ENCODE peak calls at places on chromosomes 1 and 21, in six cellular contexts. D is AG10803, T is psoas muscle, L is progenitor cell of endocrine pancreas, U is left ventricle myocardium inferior, A is endodermal cell. F is an unnamed sample.

GRCh38 chr1:91564888-91565700 is 64.4 kb downstream of the CDC7 start:
- DNase-seq in T (no peak), L (no peak), U (no peak), D (peak), A (no peak), F (no peak)

GRCh38 chr1:205496661-205497060 is 7.8 kb upstream of the CDK18 start:
- DNase-seq in U (no peak), T (no peak), A (no peak), D (no peak), L (no peak), F (no peak)

GRCh38 chr1:36411674-36412648 is 14.3 kb upstream of the LSM10 start:
- DNase-seq in D (peak), U (no peak), L (no peak), A (peak), T (no peak), F (no peak)

GRCh38 chr1:179153217-179153616 is 71.3 kb downstream of the TOR3A start:
- DNase-seq in A (no peak), T (no peak), L (no peak), U (no peak), D (peak), F (no peak)

GRCh38 chr1:36599828-36600227 is 117.1 kb upstream of the CSF3R start:
- DNase-seq in L (no peak), D (no peak), U (no peak), T (no peak), A (no peak), F (no peak)

GRCh38 chr1:159009704-159010361 is at the start of gene IFI16:
- DNase-seq in D (peak), T (no peak), U (no peak), A (no peak), L (no peak), F (no peak)

GRCh38 chr1:226541631-226542622 is 6.6 kb upstream of the STUM start:
- DNase-seq in U (peak), A (no peak), T (peak), D (no peak), L (no peak), F (no peak)

GRCh38 chr1:111099289-111099688 is 40.6 kb downstream of the DRAM2 start:
- DNase-seq in A (no peak), D (no peak), U (no peak), T (no peak), L (no peak), F (no peak)

GRCh38 chr1:87104945-87105344 is 190.5 kb downstream of the HS2ST1 start:
- DNase-seq in T (no peak), D (peak), L (no peak), U (no peak), A (no peak), F (no peak)

GRCh38 chr1:234658143-234658542 is 48.2 kb upstream of the IRF2BP2 start:
- DNase-seq in A (peak), T (peak), U (no peak), D (peak), L (no peak), F (no peak)

GRCh38 chr1:180863158-180863775 is 49.4 kb upstream of the KIAA1614 start:
- DNase-seq in U (no peak), T (no peak), D (peak), L (no peak), A (no peak), F (no peak)

GRCh38 chr1:84164156-84164555 is 20.1 kb downstream of the PRKACB start:
- DNase-seq in T (no peak), U (no peak), A (no peak), D (peak), L (no peak), F (no peak)

GRCh38 chr21:39182484-39183271 is 573 bp downstream of the PSMG1 start:
- DNase-seq in L (no peak), U (no peak), A (no peak), D (peak), T (no peak), F (no peak)

GRCh38 chr1:79100385-79100784 is 93.9 kb upstream of the ADGRL4 start:
- DNase-seq in T (no peak), D (peak), U (no peak), L (no peak), A (no peak), F (no peak)

GRCh38 chr1:243415663-243416365 is 160.0 kb downstream of the SDCCAG8 start:
- DNase-seq in L (no peak), T (no peak), U (no peak), D (no peak), A (peak), F (no peak)

GRCh38 chr1:157247005-157247763 is 109.0 kb upstream of the ETV3 start:
- DNase-seq in L (no peak), D (no peak), U (no peak), A (no peak), T (no peak), F (no peak)

GRCh38 chr1:193013707-193014106 is 45.5 kb downstream of the UCHL5 start:
- DNase-seq in T (no peak), L (no peak), A (no peak), U (no peak), D (no peak), F (no peak)

GRCh38 chr1:152871731-152872126 is 6.4 kb upstream of the SMCP start:
- DNase-seq in L (no peak), T (no peak), D (no peak), A (no peak), U (no peak), F (no peak)

GRCh38 chr1:103265551-103265950 is 157.2 kb upstream of the COL11A1 start:
- DNase-seq in U (no peak), D (peak), T (no peak), A (no peak), L (no peak), F (no peak)

GRCh38 chr21:46109251-46110221 is 11.6 kb downstream of the COL6A2 start:
- DNase-seq in A (peak), D (no peak), L (peak), T (peak), U (no peak), F (no peak)

GRCh38 chr21:44428281-44428942 is 26.9 kb upstream of the LRRC3 start:
- DNase-seq in D (no peak), A (peak), L (peak), U (no peak), T (peak), F (no peak)

GRCh38 chr1:180343931-180344406 is 113.9 kb downstream of the LHX4 start:
- DNase-seq in U (no peak), L (no peak), T (peak), D (peak), A (no peak), F (no peak)

GRCh38 chr1:26496881-26497280 is 24.6 kb downstream of the HMGN2 start:
- DNase-seq in D (no peak), A (no peak), T (no peak), L (no peak), U (no peak), F (no peak)

GRCh38 chr1:21852282-21853129 is 40.4 kb downstream of the LDLRAD2 start:
- DNase-seq in T (no peak), U (no peak), D (no peak), L (no peak), A (no peak), F (no peak)

GRCh38 chr1:195790514-195791168 is 817.6 kb downstream of the KCNT2 start:
- DNase-seq in A (no peak), L (no peak), D (no peak), T (no peak), U (no peak), F (no peak)

GRCh38 chr1:153770812-153771211 is 4.4 kb upstream of the SLC27A3 start:
- DNase-seq in U (peak), L (no peak), T (no peak), A (no peak), D (no peak), F (no peak)

GRCh38 chr1:206794294-206794908 is 22.1 kb upstream of the IL10 start:
- DNase-seq in D (no peak), T (no peak), A (no peak), U (no peak), L (no peak), F (no peak)

GRCh38 chr21:18711662-18712061 is 308.1 kb upstream of the TMPRSS15 start:
- DNase-seq in U (no peak), T (no peak), L (no peak), D (no peak), A (no peak), F (no peak)

GRCh38 chr1:30881266-30882181 is 27.0 kb downstream of the SDC3 start:
- DNase-seq in A (no peak), U (no peak), L (no peak), D (no peak), T (no peak), F (no peak)

GRCh38 chr1:214551436-214552173 is at the start of gene PTPN14:
- DNase-seq in U (peak), D (peak), T (peak), A (peak), L (peak), F (peak)

GRCh38 chr21:44892536-44893277 is 19.2 kb upstream of the PTTG1IP start:
- DNase-seq in U (peak), D (peak), A (peak), L (peak), T (peak), F (peak)

GRCh38 chr1:53526451-53527101 is 67.4 kb downstream of the DMRTB1 start:
- DNase-seq in D (peak), A (peak), L (peak), U (peak), T (no peak), F (no peak)

GRCh38 chr1:162530318-162530984 is 31.1 kb upstream of the UAP1 start:
- DNase-seq in D (no peak), T (no peak), L (no peak), U (no peak), A (peak), F (no peak)

GRCh38 chr1:110916669-110917306 is 43.8 kb downstream of the CD53 start:
- DNase-seq in A (no peak), D (peak), L (no peak), U (no peak), T (no peak), F (no peak)

GRCh38 chr21:37413553-37414291 is 47.1 kb downstream of the DYRK1A start:
- DNase-seq in U (no peak), T (no peak), D (no peak), A (no peak), L (no peak), F (no peak)

GRCh38 chr21:45523411-45524101 is 18.7 kb downstream of the SLC19A1 start:
- DNase-seq in D (no peak), U (peak), L (no peak), T (peak), A (peak), F (no peak)

GRCh38 chr1:17920881-17921635 is 165.9 kb downstream of the ACTL8 start:
- DNase-seq in L (no peak), T (no peak), U (no peak), A (peak), D (no peak), F (no peak)

GRCh38 chr1:17923684-17924083 is 168.6 kb downstream of the ACTL8 start:
- DNase-seq in D (no peak), A (peak), U (no peak), T (no peak), L (no peak), F (no peak)

GRCh38 chr1:17916702-17917101 is 161.6 kb downstream of the ACTL8 start:
- DNase-seq in T (no peak), U (no peak), A (peak), D (no peak), L (no peak), F (no peak)

GRCh38 chr1:17922833-17923232 is 167.7 kb downstream of the ACTL8 start:
- DNase-seq in L (peak), A (peak), U (no peak), T (no peak), D (peak), F (no peak)

GRCh38 chr1:17919525-17920439 is 164.6 kb downstream of the ACTL8 start:
- DNase-seq in A (peak), L (peak), T (no peak), U (no peak), D (peak), F (no peak)
- TF ChIP-seq CTCF in A (peak), L (peak), T (no peak), U (no peak), D (no peak), F (peak)

DNA sequence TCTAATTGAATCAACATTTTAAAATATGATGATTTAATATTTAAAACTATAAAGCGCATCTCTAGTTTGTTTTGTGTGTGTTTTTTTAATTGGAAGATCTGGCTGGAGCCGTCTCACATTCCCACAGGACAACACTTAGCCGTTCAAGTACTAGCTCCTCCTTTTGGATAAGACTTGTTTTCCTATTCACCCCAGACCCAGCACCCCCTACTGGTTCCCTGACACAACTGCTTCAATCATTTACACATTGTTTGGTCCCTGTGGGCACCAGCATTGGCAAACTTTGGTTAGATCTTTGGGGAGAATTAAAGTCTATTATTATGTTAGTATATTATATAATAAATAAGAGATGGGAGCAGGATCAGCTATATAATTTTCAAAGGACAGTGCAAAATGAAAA is 34.5 kb downstream of the TYW3 start:
- DNase-seq in T (no peak), A (peak), L (no peak), D (peak), U (no peak), F (no peak)
- TF ChIP-seq CTCF in T (no peak), A (peak), L (peak), D (peak), U (no peak), F (no peak)

GRCh38 chr1:3503525-3503886 is 49.0 kb downstream of the ARHGEF16 start:
- DNase-seq in U (no peak), T (no peak), L (no peak), A (no peak), D (no peak), F (no peak)

GRCh38 chr1:3506041-3506440 is 51.6 kb downstream of the ARHGEF16 start:
- DNase-seq in U (no peak), L (no peak), A (no peak), D (no peak), T (no peak), F (no peak)

GRCh38 chr1:3504823-3505155 is 50.3 kb downstream of the ARHGEF16 start:
- DNase-seq in T (no peak), U (no peak), A (no peak), D (no peak), L (no peak), F (no peak)

GRCh38 chr1:3504151-3504822 is 49.8 kb downstream of the ARHGEF16 start:
- DNase-seq in A (no peak), U (peak), D (peak), T (peak), L (no peak), F (no peak)

DNA sequence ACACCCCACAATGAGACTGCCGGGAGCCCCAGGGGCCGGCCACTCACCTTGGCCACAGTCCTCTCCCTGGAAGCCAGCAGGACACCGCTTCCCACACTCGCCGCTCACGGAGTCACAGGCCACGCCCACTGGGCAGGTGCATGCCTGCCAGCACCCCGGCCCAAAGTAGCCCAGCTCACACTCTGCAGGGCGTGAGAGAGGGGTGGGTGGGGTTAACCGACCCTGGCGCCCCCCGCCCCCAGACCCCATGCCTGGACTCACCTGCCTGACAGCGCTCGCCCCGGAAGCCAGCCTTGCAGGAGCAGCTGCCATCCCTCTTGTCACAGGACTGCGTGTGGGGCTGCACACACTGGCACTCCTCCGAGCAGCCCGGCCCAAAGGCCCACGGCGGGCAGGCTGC is 50.7 kb downstream of the ARHGEF16 start:
- DNase-seq in T (no peak), D (no peak), L (no peak), A (no peak), U (no peak), F (no peak)
- TF ChIP-seq CTCF in T (no peak), D (no peak), L (no peak), A (no peak), U (no peak), F (no peak)

GRCh38 chr21:24011087-24011486 is 1596.2 kb downstream of the MRPL39 start:
- DNase-seq in T (no peak), L (no peak), A (no peak), U (no peak), D (no peak), F (no peak)

GRCh38 chr21:24014381-24014780 is 1592.9 kb downstream of the MRPL39 start:
- DNase-seq in A (no peak), T (no peak), L (no peak), D (no peak), U (no peak), F (no peak)
- TF ChIP-seq CTCF in A (peak), T (no peak), L (peak), D (no peak), U (no peak), F (no peak)

GRCh38 chr1:212980123-212980800 is 29.9 kb downstream of the VASH2 start:
- DNase-seq in D (peak), L (no peak), U (peak), A (peak), T (no peak), F (peak)
- TF ChIP-seq CTCF in D (no peak), L (no peak), U (peak), A (peak), T (no peak), F (no peak)

GRCh38 chr1:40770296-40771070 is 13.1 kb upstream of the KCNQ4 start:
- DNase-seq in U (no peak), D (no peak), A (peak), T (no peak), L (no peak), F (no peak)
- TF ChIP-seq CTCF in U (no peak), D (no peak), A (peak), T (no peak), L (peak), F (no peak)

GRCh38 chr1:228867093-228867950 is 132.0 kb downstream of the RHOU start:
- DNase-seq in D (no peak), A (no peak), T (no peak), L (no peak), U (no peak), F (no peak)

GRCh38 chr1:228867951-228868730 is 132.9 kb downstream of the RHOU start:
- DNase-seq in A (no peak), D (no peak), L (no peak), T (no peak), U (no peak), F (no peak)

GRCh38 chr1:228868731-228869024 is 133.4 kb downstream of the RHOU start:
- DNase-seq in U (no peak), L (no peak), D (no peak), T (no peak), A (no peak), F (no peak)

GRCh38 chr1:228865613-228866320 is 130.5 kb downstream of the RHOU start:
- DNase-seq in T (no peak), U (no peak), A (no peak), D (no peak), L (no peak), F (no peak)

DNA sequence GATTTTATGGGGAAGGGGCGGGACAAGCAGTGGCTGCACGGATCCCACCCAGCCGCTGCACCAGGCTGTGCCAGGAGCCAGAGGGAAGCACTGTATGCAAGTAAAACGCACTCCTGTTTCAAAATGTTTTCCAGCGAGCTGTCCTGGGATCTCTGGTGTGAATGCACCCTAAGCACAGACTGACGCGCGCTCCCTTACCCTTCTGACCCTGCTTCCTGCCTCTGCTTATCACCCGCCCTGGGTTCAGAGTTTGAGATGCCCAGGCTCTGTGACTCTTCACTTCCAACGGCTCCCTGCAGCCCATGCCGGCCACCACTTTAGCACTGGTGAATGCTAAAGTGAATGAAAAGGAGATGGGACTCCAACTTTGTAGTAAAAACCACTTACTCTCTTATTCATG is 131.2 kb downstream of the RHOU start:
- DNase-seq in U (no peak), A (no peak), L (no peak), D (no peak), T (no peak), F (no peak)
- TF ChIP-seq CTCF in U (no peak), A (no peak), L (no peak), D (no peak), T (no peak), F (no peak)

GRCh38 chr1:109080441-109081082 is 4.8 kb upstream of the TAF13 start:
- DNase-seq in U (no peak), L (no peak), A (no peak), T (no peak), D (peak), F (no peak)

GRCh38 chr1:109078317-109078716 is 2.5 kb upstream of the TAF13 start:
- DNase-seq in D (no peak), U (no peak), A (no peak), L (no peak), T (no peak), F (no peak)

GRCh38 chr1:109079240-109079622 is 3.4 kb upstream of the TAF13 start:
- DNase-seq in A (no peak), U (no peak), T (no peak), L (no peak), D (no peak), F (no peak)

DNA sequence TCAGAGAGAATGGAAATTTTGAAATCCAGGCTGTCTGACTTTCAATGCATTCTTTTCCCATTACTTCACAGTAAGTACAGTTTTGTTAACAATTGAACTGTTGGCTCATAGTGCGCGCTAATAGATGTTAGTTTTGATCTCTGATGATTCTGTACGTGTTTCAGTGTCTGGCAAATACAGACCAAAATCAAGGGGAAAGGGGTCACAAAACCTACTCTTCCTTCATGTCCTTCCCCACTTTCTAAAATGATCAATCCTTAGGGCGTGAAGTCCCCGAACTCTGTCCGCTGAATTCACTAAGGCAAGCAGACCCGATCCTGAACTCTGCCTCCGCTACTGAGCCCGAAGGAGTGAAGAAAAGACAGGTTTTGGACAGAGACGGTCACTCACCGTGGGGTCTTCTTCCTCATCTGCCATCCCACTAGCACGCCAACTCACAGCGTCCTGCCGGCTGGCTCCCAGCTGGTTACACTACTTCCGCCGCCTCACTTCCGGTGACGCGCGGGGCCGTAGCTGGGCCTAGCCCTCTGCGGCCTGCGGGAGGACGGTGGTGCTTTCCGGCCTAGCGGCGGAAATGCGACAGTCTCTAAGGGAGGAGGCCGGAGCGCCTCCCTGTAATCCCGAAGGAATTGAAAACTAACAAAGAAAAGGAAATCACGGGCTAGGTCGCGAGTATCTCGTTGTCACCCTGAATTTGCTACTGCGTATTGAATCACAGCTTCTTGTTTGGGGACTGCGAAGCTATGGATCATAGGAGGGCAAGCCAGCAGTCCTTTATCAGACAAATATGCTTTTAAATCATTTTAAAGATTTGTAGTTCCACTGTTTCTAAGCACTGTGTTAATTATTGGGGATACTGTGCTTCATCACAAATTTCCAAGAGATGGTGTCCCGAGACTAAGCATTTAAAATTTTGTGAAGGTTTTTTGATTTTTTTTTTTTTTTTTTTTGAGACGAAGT is at the start of gene TAF13:
- DNase-seq in L (peak), U (peak), A (peak), D (peak), T (peak), F (peak)
- TF ChIP-seq CTCF in L (no peak), U (peak), A (peak), D (peak), T (peak), F (no peak)